ENCODE peak calls at places on chromosomes 4 and X, in six cellular contexts. G is bronchial epithelial cell, N is mesenteric fat pad, R is NCI-H345, U is cardiac muscle cell, W is AG09319. I is an unnamed sample.

GRCh38 chr4:16092682-16093319 is 9.0 kb upstream of the PROM1 start:
- DNase-seq in G (no peak), N (no peak), R (no peak), U (no peak), W (no peak), I (no peak)

GRCh38 chr4:37946503-37947179 is 13.6 kb upstream of the PTTG2 start:
- DNase-seq in G (no peak), N (no peak), R (no peak), U (no peak), W (no peak), I (no peak)

GRCh38 chrX:138890491-138890890 is 179.0 kb upstream of the FGF13 start:
- DNase-seq in G (no peak), N (no peak), R (no peak), U (no peak), W (no peak), I (no peak)

GRCh38 chr4:90025248-90025647 is 101.9 kb upstream of the CCSER1 start:
- DNase-seq in G (peak; percentile 17), N (no peak), R (peak; percentile 4), U (peak; percentile 6), W (no peak), I (no peak)

GRCh38 chr4:110022457-110022856 is 109.8 kb downstream of the EGF start:
- DNase-seq in G (no peak), N (no peak), R (no peak), U (no peak), W (no peak), I (no peak)

GRCh38 chrX:9538544-9539045 is 73.7 kb downstream of the TBL1X start:
- DNase-seq in G (no peak), N (no peak), R (peak; percentile 93), U (peak; percentile 44), W (no peak), I (no peak)

GRCh38 chr4:113073614-113074013 is 24.2 kb downstream of the ANK2 start:
- DNase-seq in G (no peak), N (no peak), R (no peak), U (no peak), W (no peak), I (no peak)

GRCh38 chrX:150258463-150259430 is 104.4 kb upstream of the MAMLD1 start:
- DNase-seq in G (no peak), N (no peak), R (no peak), U (no peak), W (no peak), I (no peak)

GRCh38 chrX:153934473-153935325 is at the start of gene NAA10:
- DNase-seq in G (peak; percentile 43), N (no peak), R (peak; percentile 82), U (peak; percentile 77), W (peak; percentile 31), I (peak; percentile 29)

GRCh38 chr4:183838987-183839712 is 66.0 kb upstream of the STOX2 start:
- DNase-seq in G (peak; percentile 32), N (no peak), R (no peak), U (peak; percentile 47), W (no peak), I (no peak)

GRCh38 chr4:22237846-22238513 is 277.9 kb downstream of the ADGRA3 start:
- DNase-seq in G (no peak), N (no peak), R (peak; percentile 22), U (no peak), W (no peak), I (no peak)

GRCh38 chrX:72394518-72395163 is 88.9 kb upstream of the CITED1 start:
- DNase-seq in G (no peak), N (no peak), R (no peak), U (peak; percentile 67), W (peak; percentile 10), I (no peak)

GRCh38 chr4:11503166-11503565 is 74.5 kb upstream of the HS3ST1 start:
- DNase-seq in G (no peak), N (no peak), R (peak; percentile 52), U (no peak), W (no peak), I (no peak)

GRCh38 chr4:59643682-59644081 is 1556.4 kb upstream of the ADGRL3 start:
- DNase-seq in G (no peak), N (no peak), R (no peak), U (no peak), W (no peak), I (no peak)

GRCh38 chrX:103376118-103376978 is at the start of gene BEX3:
- DNase-seq in G (no peak), N (no peak), R (peak; percentile 67), U (peak; percentile 77), W (peak; percentile 20), I (peak; percentile 19)

GRCh38 chr4:7020290-7020689 is 22.9 kb upstream of the TADA2B start:
- DNase-seq in G (no peak), N (no peak), R (no peak), U (no peak), W (no peak), I (no peak)

GRCh38 chrX:123169247-123169901 is 14.7 kb upstream of the GRIA3 start:
- DNase-seq in G (peak; percentile 84), N (no peak), R (no peak), U (no peak), W (no peak), I (no peak)

GRCh38 chrX:148371251-148371650 is 129.2 kb upstream of the AFF2 start:
- DNase-seq in G (no peak), N (no peak), R (no peak), U (no peak), W (no peak), I (no peak)

GRCh38 chr4:165398570-165398969 is 19.8 kb downstream of the CPE start:
- DNase-seq in G (peak; percentile 17), N (no peak), R (peak; percentile 93), U (peak; percentile 43), W (no peak), I (peak; percentile 87)

GRCh38 chr4:54961357-54961975 is 163.9 kb downstream of the KDR start:
- DNase-seq in G (peak; percentile 33), N (no peak), R (peak; percentile 9), U (peak; percentile 57), W (no peak), I (peak; percentile 64)

GRCh38 chr4:173333658-173334084 is 487 bp downstream of the HMGB2 start:
- DNase-seq in G (no peak), N (peak; percentile 89), R (peak; percentile 53), U (peak; percentile 45), W (no peak), I (no peak)

GRCh38 chrX:110012818-110013484 is 10.0 kb downstream of the TMEM164 start:
- DNase-seq in G (no peak), N (no peak), R (peak; percentile 91), U (no peak), W (no peak), I (peak; percentile 88)

GRCh38 chrX:118976599-118977340 is 2.4 kb downstream of the LONRF3 start:
- DNase-seq in G (peak; percentile 5), N (peak; percentile 91), R (peak; percentile 41), U (peak; percentile 16), W (no peak), I (no peak)

GRCh38 chr4:4853371-4853823 is 6.1 kb upstream of the MSX1 start:
- DNase-seq in G (no peak), N (no peak), R (no peak), U (no peak), W (no peak), I (no peak)

GRCh38 chr4:168119870-168120269 is 27.5 kb downstream of the ANXA10 start:
- DNase-seq in G (no peak), N (no peak), R (no peak), U (peak; percentile 31), W (no peak), I (no peak)

GRCh38 chrX:110671068-110671803 is 124.4 kb downstream of the CHRDL1 start:
- DNase-seq in G (peak; percentile 0), N (no peak), R (no peak), U (no peak), W (no peak), I (no peak)

GRCh38 chr4:93182722-93183121 is 645.8 kb upstream of the ATOH1 start:
- DNase-seq in G (peak; percentile 84), N (no peak), R (peak; percentile 17), U (no peak), W (no peak), I (no peak)

GRCh38 chr4:27787195-27787594 is 926.6 kb downstream of the STIM2 start:
- DNase-seq in G (peak; percentile 94), N (no peak), R (no peak), U (no peak), W (no peak), I (no peak)

GRCh38 chr4:107009196-107009595 is 26.9 kb downstream of the DKK2 start:
- DNase-seq in G (no peak), N (no peak), R (no peak), U (no peak), W (no peak), I (no peak)

GRCh38 chrX:153933751-153934472 is 925 bp downstream of the NAA10 start:
- DNase-seq in G (peak; percentile 17), N (no peak), R (no peak), U (peak; percentile 32), W (no peak), I (no peak)

GRCh38 chrX:132692066-132692465 is 203.2 kb upstream of the MBNL3 start:
- DNase-seq in G (no peak), N (no peak), R (no peak), U (peak; percentile 42), W (no peak), I (peak; percentile 41)

GRCh38 chr4:85639946-85640345 is 165.0 kb downstream of the ARHGAP24 start:
- DNase-seq in G (no peak), N (no peak), R (no peak), U (no peak), W (no peak), I (no peak)

GRCh38 chr4:169163947-169164668 is 106.6 kb downstream of the SH3RF1 start:
- DNase-seq in G (no peak), N (no peak), R (no peak), U (no peak), W (no peak), I (no peak)

GRCh38 chr4:36392049-36392448 is 110.6 kb downstream of the DTHD1 start:
- DNase-seq in G (peak; percentile 77), N (no peak), R (no peak), U (no peak), W (no peak), I (no peak)

GRCh38 chrX:14015294-14015693 is 14.4 kb downstream of the GEMIN8 start:
- DNase-seq in G (no peak), N (no peak), R (no peak), U (peak; percentile 45), W (peak; percentile 64), I (no peak)

I was measured in NCI-H748 treated with DMSO at 0.1 percent for 48 hours.